ENCODE peak calls at places on chromosome 3, in five cellular contexts. One of them, this sample, is unnamed.

GRCh38 chr3:13574083-13574797 is 25.3 kb downstream of the FBLN2 start:
- DNase-seq in activated CD8-positive, alpha-beta memory T cell treated with anti-CD3 and anti-CD28 coated beads for 1 hour: no peak
- DNase-seq in stimulated activated naive B cell treated with anti-CD40 and anti-IgM and Interleukin-4, amounts not matched to agents 10 μg/mL and 1 μg/mL and 100 μg/mL, for 72 hours: no peak
- DNase-seq in right lobe of liver: no peak
- DNase-seq in non-pigmented ciliary epithelial cell: no peak
- DNase-seq in this sample: no peak

GRCh38 chr3:10770981-10771380 is 45.0 kb upstream of the SLC6A11 start:
- DNase-seq in non-pigmented ciliary epithelial cell: no peak
- DNase-seq in right lobe of liver: no peak
- DNase-seq in stimulated activated naive B cell treated with anti-CD40 and anti-IgM and Interleukin-4, amounts not matched to agents 10 μg/mL and 1 μg/mL and 100 μg/mL, for 72 hours: no peak
- DNase-seq in activated CD8-positive, alpha-beta memory T cell treated with anti-CD3 and anti-CD28 coated beads for 1 hour: no peak
- DNase-seq in this sample: no peak

GRCh38 chr3:134314588-134315285 is 59.5 kb downstream of the AMOTL2 start:
- DNase-seq in non-pigmented ciliary epithelial cell: no peak
- DNase-seq in activated CD8-positive, alpha-beta memory T cell treated with anti-CD3 and anti-CD28 coated beads for 1 hour: no peak
- DNase-seq in right lobe of liver: peak; percentile 76
- DNase-seq in stimulated activated naive B cell treated with anti-CD40 and anti-IgM and Interleukin-4, amounts not matched to agents 10 μg/mL and 1 μg/mL and 100 μg/mL, for 72 hours: no peak
- DNase-seq in this sample: no peak

GRCh38 chr3:98213276-98213675 is 46.8 kb downstream of the OR5H15 start:
- DNase-seq in right lobe of liver: no peak
- DNase-seq in non-pigmented ciliary epithelial cell: no peak
- DNase-seq in activated CD8-positive, alpha-beta memory T cell treated with anti-CD3 and anti-CD28 coated beads for 1 hour: no peak
- DNase-seq in stimulated activated naive B cell treated with anti-CD40 and anti-IgM and Interleukin-4, amounts not matched to agents 10 μg/mL and 1 μg/mL and 100 μg/mL, for 72 hours: no peak
- DNase-seq in this sample: no peak

GRCh38 chr3:143266512-143266911 is 146.9 kb downstream of the CHST2 start:
- DNase-seq in activated CD8-positive, alpha-beta memory T cell treated with anti-CD3 and anti-CD28 coated beads for 1 hour: no peak
- DNase-seq in non-pigmented ciliary epithelial cell: no peak
- DNase-seq in right lobe of liver: no peak
- DNase-seq in stimulated activated naive B cell treated with anti-CD40 and anti-IgM and Interleukin-4, amounts not matched to agents 10 μg/mL and 1 μg/mL and 100 μg/mL, for 72 hours: no peak
- DNase-seq in this sample: no peak

GRCh38 chr3:71446260-71446659 is 137.3 kb downstream of the FOXP1 start:
- DNase-seq in activated CD8-positive, alpha-beta memory T cell treated with anti-CD3 and anti-CD28 coated beads for 1 hour: no peak
- DNase-seq in right lobe of liver: no peak
- DNase-seq in stimulated activated naive B cell treated with anti-CD40 and anti-IgM and Interleukin-4, amounts not matched to agents 10 μg/mL and 1 μg/mL and 100 μg/mL, for 72 hours: no peak
- DNase-seq in non-pigmented ciliary epithelial cell: no peak
- DNase-seq in this sample: no peak

GRCh38 chr3:66386925-66387650 is 113.7 kb downstream of the LRIG1 start:
- DNase-seq in activated CD8-positive, alpha-beta memory T cell treated with anti-CD3 and anti-CD28 coated beads for 1 hour: no peak
- DNase-seq in stimulated activated naive B cell treated with anti-CD40 and anti-IgM and Interleukin-4, amounts not matched to agents 10 μg/mL and 1 μg/mL and 100 μg/mL, for 72 hours: peak; percentile 45
- DNase-seq in right lobe of liver: no peak
- DNase-seq in non-pigmented ciliary epithelial cell: no peak
- DNase-seq in this sample: no peak

GRCh38 chr3:64342940-64343691 is 117.8 kb upstream of the PRICKLE2 start:
- DNase-seq in activated CD8-positive, alpha-beta memory T cell treated with anti-CD3 and anti-CD28 coated beads for 1 hour: no peak
- DNase-seq in non-pigmented ciliary epithelial cell: peak; percentile 84
- DNase-seq in stimulated activated naive B cell treated with anti-CD40 and anti-IgM and Interleukin-4, amounts not matched to agents 10 μg/mL and 1 μg/mL and 100 μg/mL, for 72 hours: no peak
- DNase-seq in right lobe of liver: no peak
- DNase-seq in this sample: peak; percentile 96

GRCh38 chr3:98705694-98706093 is 57.4 kb upstream of the ST3GAL6 start:
- DNase-seq in non-pigmented ciliary epithelial cell: no peak
- DNase-seq in stimulated activated naive B cell treated with anti-CD40 and anti-IgM and Interleukin-4, amounts not matched to agents 10 μg/mL and 1 μg/mL and 100 μg/mL, for 72 hours: no peak
- DNase-seq in activated CD8-positive, alpha-beta memory T cell treated with anti-CD3 and anti-CD28 coated beads for 1 hour: no peak
- DNase-seq in right lobe of liver: no peak
- DNase-seq in this sample: no peak

GRCh38 chr3:133444071-133444774 is 44.4 kb downstream of the BFSP2 start:
- DNase-seq in stimulated activated naive B cell treated with anti-CD40 and anti-IgM and Interleukin-4, amounts not matched to agents 10 μg/mL and 1 μg/mL and 100 μg/mL, for 72 hours: no peak
- DNase-seq in right lobe of liver: no peak
- DNase-seq in non-pigmented ciliary epithelial cell: no peak
- DNase-seq in activated CD8-positive, alpha-beta memory T cell treated with anti-CD3 and anti-CD28 coated beads for 1 hour: no peak
- DNase-seq in this sample: peak; percentile 92

GRCh38 chr3:172276103-172276502 is 172.2 kb downstream of the GHSR start:
- DNase-seq in non-pigmented ciliary epithelial cell: no peak
- DNase-seq in right lobe of liver: no peak
- DNase-seq in activated CD8-positive, alpha-beta memory T cell treated with anti-CD3 and anti-CD28 coated beads for 1 hour: no peak
- DNase-seq in stimulated activated naive B cell treated with anti-CD40 and anti-IgM and Interleukin-4, amounts not matched to agents 10 μg/mL and 1 μg/mL and 100 μg/mL, for 72 hours: no peak
- DNase-seq in this sample: no peak

GRCh38 chr3:12229896-12230295 is 59.0 kb upstream of the PPARG start:
- DNase-seq in non-pigmented ciliary epithelial cell: no peak
- DNase-seq in activated CD8-positive, alpha-beta memory T cell treated with anti-CD3 and anti-CD28 coated beads for 1 hour: no peak
- DNase-seq in stimulated activated naive B cell treated with anti-CD40 and anti-IgM and Interleukin-4, amounts not matched to agents 10 μg/mL and 1 μg/mL and 100 μg/mL, for 72 hours: no peak
- DNase-seq in right lobe of liver: no peak
- DNase-seq in this sample: peak; percentile 90

GRCh38 chr3:177150970-177151627 is 46.2 kb downstream of the TBL1XR1 start:
- DNase-seq in right lobe of liver: no peak
- DNase-seq in non-pigmented ciliary epithelial cell: peak; percentile 77
- DNase-seq in stimulated activated naive B cell treated with anti-CD40 and anti-IgM and Interleukin-4, amounts not matched to agents 10 μg/mL and 1 μg/mL and 100 μg/mL, for 72 hours: no peak
- DNase-seq in activated CD8-positive, alpha-beta memory T cell treated with anti-CD3 and anti-CD28 coated beads for 1 hour: no peak
- DNase-seq in this sample: peak; percentile 90

GRCh38 chr3:72227536-72228070 is 442.7 kb upstream of the PROK2 start:
- DNase-seq in activated CD8-positive, alpha-beta memory T cell treated with anti-CD3 and anti-CD28 coated beads for 1 hour: no peak
- DNase-seq in right lobe of liver: no peak
- DNase-seq in non-pigmented ciliary epithelial cell: no peak
- DNase-seq in stimulated activated naive B cell treated with anti-CD40 and anti-IgM and Interleukin-4, amounts not matched to agents 10 μg/mL and 1 μg/mL and 100 μg/mL, for 72 hours: no peak
- DNase-seq in this sample: no peak

GRCh38 chr3:141660598-141660947 is 77.5 kb upstream of the RNF7 start:
- DNase-seq in non-pigmented ciliary epithelial cell: no peak
- DNase-seq in stimulated activated naive B cell treated with anti-CD40 and anti-IgM and Interleukin-4, amounts not matched to agents 10 μg/mL and 1 μg/mL and 100 μg/mL, for 72 hours: no peak
- DNase-seq in right lobe of liver: no peak
- DNase-seq in activated CD8-positive, alpha-beta memory T cell treated with anti-CD3 and anti-CD28 coated beads for 1 hour: no peak
- DNase-seq in this sample: no peak

GRCh38 chr3:171901615-171902312 is 58.6 kb downstream of the TMEM212 start:
- DNase-seq in activated CD8-positive, alpha-beta memory T cell treated with anti-CD3 and anti-CD28 coated beads for 1 hour: no peak
- DNase-seq in right lobe of liver: no peak
- DNase-seq in stimulated activated naive B cell treated with anti-CD40 and anti-IgM and Interleukin-4, amounts not matched to agents 10 μg/mL and 1 μg/mL and 100 μg/mL, for 72 hours: no peak
- DNase-seq in non-pigmented ciliary epithelial cell: no peak
- DNase-seq in this sample: no peak

GRCh38 chr3:64693031-64693430 is 5.2 kb upstream of the ADAMTS9 start:
- DNase-seq in activated CD8-positive, alpha-beta memory T cell treated with anti-CD3 and anti-CD28 coated beads for 1 hour: no peak
- DNase-seq in stimulated activated naive B cell treated with anti-CD40 and anti-IgM and Interleukin-4, amounts not matched to agents 10 μg/mL and 1 μg/mL and 100 μg/mL, for 72 hours: no peak
- DNase-seq in right lobe of liver: no peak
- DNase-seq in non-pigmented ciliary epithelial cell: no peak
- DNase-seq in this sample: no peak

GRCh38 chr3:184260571-184261269 is 633 bp downstream of the CAMK2N2 start:
- DNase-seq in activated CD8-positive, alpha-beta memory T cell treated with anti-CD3 and anti-CD28 coated beads for 1 hour: no peak
- DNase-seq in right lobe of liver: peak; percentile 45
- DNase-seq in stimulated activated naive B cell treated with anti-CD40 and anti-IgM and Interleukin-4, amounts not matched to agents 10 μg/mL and 1 μg/mL and 100 μg/mL, for 72 hours: no peak
- DNase-seq in non-pigmented ciliary epithelial cell: no peak
- DNase-seq in this sample: no peak

GRCh38 chr3:74613566-74613965 is 893 bp downstream of the CNTN3 start:
- DNase-seq in right lobe of liver: peak; percentile 52
- DNase-seq in activated CD8-positive, alpha-beta memory T cell treated with anti-CD3 and anti-CD28 coated beads for 1 hour: no peak
- DNase-seq in stimulated activated naive B cell treated with anti-CD40 and anti-IgM and Interleukin-4, amounts not matched to agents 10 μg/mL and 1 μg/mL and 100 μg/mL, for 72 hours: no peak
- DNase-seq in non-pigmented ciliary epithelial cell: no peak
- DNase-seq in this sample: no peak

GRCh38 chr3:128316456-128316855 is 150.2 kb downstream of the DNAJB8 start:
- DNase-seq in activated CD8-positive, alpha-beta memory T cell treated with anti-CD3 and anti-CD28 coated beads for 1 hour: peak; percentile 46
- DNase-seq in non-pigmented ciliary epithelial cell: no peak
- DNase-seq in stimulated activated naive B cell treated with anti-CD40 and anti-IgM and Interleukin-4, amounts not matched to agents 10 μg/mL and 1 μg/mL and 100 μg/mL, for 72 hours: no peak
- DNase-seq in right lobe of liver: no peak
- DNase-seq in this sample: no peak

GRCh38 chr3:26963356-26963742 is 340.8 kb downstream of the LRRC3B start:
- DNase-seq in non-pigmented ciliary epithelial cell: no peak
- DNase-seq in stimulated activated naive B cell treated with anti-CD40 and anti-IgM and Interleukin-4, amounts not matched to agents 10 μg/mL and 1 μg/mL and 100 μg/mL, for 72 hours: no peak
- DNase-seq in right lobe of liver: no peak
- DNase-seq in activated CD8-positive, alpha-beta memory T cell treated with anti-CD3 and anti-CD28 coated beads for 1 hour: no peak
- DNase-seq in this sample: no peak

GRCh38 chr3:127339943-127340861 is 52.4 kb upstream of the PRR20G start:
- DNase-seq in activated CD8-positive, alpha-beta memory T cell treated with anti-CD3 and anti-CD28 coated beads for 1 hour: no peak
- DNase-seq in stimulated activated naive B cell treated with anti-CD40 and anti-IgM and Interleukin-4, amounts not matched to agents 10 μg/mL and 1 μg/mL and 100 μg/mL, for 72 hours: no peak
- DNase-seq in non-pigmented ciliary epithelial cell: no peak
- DNase-seq in right lobe of liver: no peak
- DNase-seq in this sample: no peak

GRCh38 chr3:180888992-180889560 is 23.4 kb upstream of the FXR1 start:
- DNase-seq in non-pigmented ciliary epithelial cell: no peak
- DNase-seq in activated CD8-positive, alpha-beta memory T cell treated with anti-CD3 and anti-CD28 coated beads for 1 hour: no peak
- DNase-seq in stimulated activated naive B cell treated with anti-CD40 and anti-IgM and Interleukin-4, amounts not matched to agents 10 μg/mL and 1 μg/mL and 100 μg/mL, for 72 hours: no peak
- DNase-seq in right lobe of liver: no peak
- DNase-seq in this sample: no peak

GRCh38 chr3:178083906-178084823 is 452.1 kb upstream of the KCNMB2 start:
- DNase-seq in activated CD8-positive, alpha-beta memory T cell treated with anti-CD3 and anti-CD28 coated beads for 1 hour: no peak
- DNase-seq in stimulated activated naive B cell treated with anti-CD40 and anti-IgM and Interleukin-4, amounts not matched to agents 10 μg/mL and 1 μg/mL and 100 μg/mL, for 72 hours: no peak
- DNase-seq in non-pigmented ciliary epithelial cell: no peak
- DNase-seq in right lobe of liver: no peak
- DNase-seq in this sample: no peak

This sample was measured in bronchial epithelial cell.